ENCODE peak calls at places on chromosome 6, in four cellular contexts. P, N, B and Y are unnamed samples.

GRCh38 chr6:16238658-16239089 is 287 bp downstream of the GMPR start:
- DNase-seq in P (no peak), N (peak; percentile 10), B (no peak), Y (no peak)

GRCh38 chr6:136235233-136235564 is 14.9 kb downstream of the MTFR2 start:
- DNase-seq in P (no peak), N (no peak), B (no peak), Y (no peak)

GRCh38 chr6:151087861-151088598 is 151.7 kb upstream of the AKAP12 start:
- DNase-seq in P (no peak), N (no peak), B (peak; percentile 58), Y (no peak)

GRCh38 chr6:86949776-86950175 is 12.4 kb downstream of the HTR1E start:
- DNase-seq in P (no peak), N (no peak), B (no peak), Y (no peak)

GRCh38 chr6:43402819-43403218 is 24.5 kb upstream of the ABCC10 start:
- DNase-seq in P (no peak), N (no peak), B (no peak), Y (no peak)

GRCh38 chr6:13428528-13429405 is 58.6 kb downstream of the GFOD1 start:
- DNase-seq in P (no peak), N (no peak), B (no peak), Y (no peak)

GRCh38 chr6:44080561-44081521 is 46.4 kb downstream of the MRPL14 start:
- DNase-seq in P (no peak), N (no peak), B (no peak), Y (no peak)

GRCh38 chr6:42423244-42423643 is 28.5 kb downstream of the TRERF1 start:
- DNase-seq in P (no peak), N (no peak), B (no peak), Y (no peak)

GRCh38 chr6:124530926-124531325 is 431.3 kb upstream of the RNF217 start:
- DNase-seq in P (no peak), N (no peak), B (no peak), Y (no peak)

GRCh38 chr6:13355043-13355945 is 27.0 kb upstream of the TBC1D7 start:
- DNase-seq in P (no peak), N (peak; percentile 63), B (no peak), Y (no peak)

GRCh38 chr6:33410050-33410710 is 634 bp upstream of the PHF1 start:
- DNase-seq in P (peak; percentile 96), N (peak; percentile 99), B (peak; percentile 98), Y (peak; percentile 98)
- H3K27ac ChIP-seq in P (peak overlapping the region; percentile 100), N (peak overlapping the region; percentile 35), B (peak overlapping the region; percentile 96), Y (peak overlapping the region; percentile 98)

DNA sequence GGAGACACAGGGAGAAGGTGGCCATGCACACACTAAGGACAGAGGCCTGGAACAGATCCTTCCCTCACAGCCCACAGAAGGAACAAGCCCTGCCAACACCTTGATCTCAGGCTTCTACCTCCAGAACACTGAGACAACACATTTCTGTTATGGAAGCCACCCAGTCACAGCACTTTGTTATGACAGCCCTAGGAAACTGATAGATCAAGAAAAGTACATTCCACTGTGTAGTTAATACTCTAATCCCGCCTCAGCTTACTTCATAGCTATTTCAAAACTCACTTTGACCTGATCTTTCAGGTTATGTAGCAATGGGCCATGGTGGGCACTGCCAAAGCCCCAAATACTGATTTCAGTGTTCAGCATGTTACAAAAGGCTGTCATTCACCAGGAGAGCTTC is 66.8 kb downstream of the CD24 start:
- DNase-seq in P (no peak), N (no peak), B (no peak), Y (no peak)
- H3K27ac ChIP-seq in P (no peak overlapping the region), N (no peak overlapping the region), B (no peak overlapping the region), Y (no peak overlapping the region)

GRCh38 chr6:169798764-169799473 is 47.5 kb downstream of the ERMARD start:
- DNase-seq in P (no peak), N (no peak), B (no peak), Y (no peak)
- H3K27ac ChIP-seq in P (no peak overlapping the region), N (no peak overlapping the region), B (no peak overlapping the region), Y (no peak overlapping the region)

GRCh38 chr6:25173951-25174474 is 105.2 kb upstream of the CARMIL1 start:
- DNase-seq in P (no peak), N (peak; percentile 66), B (no peak), Y (no peak)

GRCh38 chr6:25174678-25175077 is 104.5 kb upstream of the CARMIL1 start:
- DNase-seq in P (no peak), N (no peak), B (no peak), Y (no peak)

GRCh38 chr6:25171301-25171700 is 107.9 kb upstream of the CARMIL1 start:
- DNase-seq in P (no peak), N (no peak), B (no peak), Y (no peak)

GRCh38 chr6:25173232-25173631 is 105.9 kb upstream of the CARMIL1 start:
- DNase-seq in P (no peak), N (no peak), B (no peak), Y (no peak)

DNA sequence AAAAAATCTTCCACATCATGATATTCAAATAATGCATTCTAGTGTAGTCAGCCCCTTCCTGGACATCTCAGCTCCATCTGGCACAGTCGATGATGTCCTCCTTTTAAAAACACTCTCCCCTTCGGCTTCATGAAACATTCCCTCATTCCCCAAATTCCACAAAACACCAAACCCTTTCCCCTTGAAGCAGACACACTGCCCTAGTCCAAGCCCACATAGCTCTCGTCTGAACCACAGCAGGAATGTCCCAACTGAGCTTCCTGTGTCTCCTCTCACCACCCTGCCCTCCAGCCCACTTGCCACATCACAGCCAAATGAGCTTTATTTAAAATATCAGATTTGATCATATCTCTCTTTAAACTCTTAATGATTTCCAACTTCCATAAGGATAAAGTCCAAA is 106.4 kb upstream of the CARMIL1 start:
- DNase-seq in P (no peak), N (peak; percentile 67), B (no peak), Y (no peak)
- H3K27ac ChIP-seq in P (peak overlapping the region; percentile 83), N (peak overlapping the region; percentile 98), B (no peak overlapping the region), Y (no peak overlapping the region)

DNA sequence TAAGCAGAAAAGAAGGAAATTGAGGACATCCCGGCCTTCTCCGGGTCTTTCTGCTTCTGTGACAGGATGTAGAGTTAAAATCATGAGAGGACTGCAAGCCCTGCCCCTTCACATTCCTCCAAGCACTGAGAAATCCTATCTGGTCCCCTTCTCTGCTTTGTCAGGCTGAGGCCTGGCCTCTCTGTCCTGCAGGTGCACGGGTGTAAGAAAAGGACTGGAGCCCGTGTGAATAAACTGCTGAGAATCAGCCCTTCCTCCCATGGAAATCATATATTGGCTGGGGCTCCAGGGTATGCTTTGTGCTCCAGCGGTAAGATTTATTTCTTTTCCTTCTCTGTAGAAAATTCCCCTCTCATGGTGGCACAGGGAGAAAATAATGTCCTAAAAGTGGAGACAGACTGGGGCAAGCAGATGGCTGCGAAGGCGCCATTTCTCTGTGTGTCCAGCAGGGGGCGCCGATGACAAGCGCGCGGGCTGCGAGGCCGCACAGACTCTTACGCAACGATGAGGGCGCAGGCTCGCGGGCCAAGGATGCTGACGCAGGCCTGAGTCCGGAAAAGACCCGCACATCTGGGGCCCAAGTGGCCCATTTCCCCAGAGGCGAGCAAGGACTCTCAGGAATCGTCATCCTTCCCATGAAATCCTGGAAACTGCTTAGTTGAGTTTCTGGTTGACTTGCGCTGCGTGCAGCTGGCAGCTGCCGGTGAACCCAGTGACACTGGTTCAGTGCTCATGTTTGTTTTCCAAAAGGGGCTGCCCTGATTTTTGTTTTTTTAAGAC is 258.6 kb downstream of the ADGB start:
- DNase-seq in P (peak; percentile 83), N (peak; percentile 46), B (peak; percentile 90), Y (peak; percentile 89)
- H3K27ac ChIP-seq in P (peak overlapping the region; percentile 70), N (no peak overlapping the region), B (peak overlapping the region; percentile 69), Y (peak overlapping the region; percentile 55)

DNA sequence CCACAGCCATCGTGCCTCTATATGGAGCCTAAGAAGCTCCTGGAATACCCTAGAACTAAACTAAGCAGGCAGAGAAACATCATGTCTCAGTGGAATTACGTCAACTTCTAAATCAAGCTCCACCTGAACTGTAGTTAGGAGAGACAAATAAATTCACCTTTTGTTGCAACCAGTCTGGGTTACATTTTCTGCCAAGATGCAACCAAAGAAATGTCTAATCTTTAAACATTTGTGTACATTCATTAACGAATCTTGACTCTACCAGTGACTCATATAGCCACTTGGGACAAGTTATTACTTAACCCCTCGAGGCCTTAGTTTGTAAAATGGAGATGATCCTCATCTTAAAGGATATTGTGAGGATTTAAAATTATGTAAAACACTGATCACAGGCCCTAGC is 8.9 kb downstream of the PTPRK start:
- DNase-seq in P (no peak), N (no peak), B (no peak), Y (no peak)
- H3K27ac ChIP-seq in P (no peak overlapping the region), N (peak overlapping the region; percentile 28), B (no peak overlapping the region), Y (no peak overlapping the region)

GRCh38 chr6:113995632-113996031 is 24.7 kb upstream of the HDAC2 start:
- DNase-seq in P (no peak), N (peak; percentile 58), B (peak; percentile 21), Y (no peak)
- H3K27ac ChIP-seq in P (peak overlapping the region; percentile 58), N (no peak overlapping the region), B (no peak overlapping the region), Y (no peak overlapping the region)

GRCh38 chr6:14661188-14661587 is 543.6 kb downstream of the CD83 start:
- DNase-seq in P (no peak), N (no peak), B (no peak), Y (no peak)
- H3K27ac ChIP-seq in P (no peak overlapping the region), N (no peak overlapping the region), B (no peak overlapping the region), Y (no peak overlapping the region)